ENCODE peak calls at places on chromosomes 5 and 9, in four cellular contexts. S is left ventricle myocardium inferior, M is suprapubic skin, V is A549. G is an unnamed sample.

GRCh38 chr5:122907238-122907637 is 61.8 kb downstream of the SNX24 start:
- DNase-seq in S (no peak), M (no peak), V (peak), G (no peak)

GRCh38 chr9:106860731-106861584 is 2.0 kb upstream of the ZNF462 start:
- DNase-seq in S (peak), M (no peak), V (no peak), G (peak)

GRCh38 chr5:4859489-4860211 is 280.5 kb upstream of the ADAMTS16 start:
- DNase-seq in S (no peak), M (no peak), V (no peak), G (no peak)

GRCh38 chr5:3104446-3105047 is 353.1 kb upstream of the IRX2 start:
- DNase-seq in S (no peak), M (no peak), V (no peak), G (no peak)

GRCh38 chr5:150333400-150333799 is 24.1 kb upstream of the TCOF1 start:
- DNase-seq in S (no peak), M (no peak), V (no peak), G (no peak)

GRCh38 chr9:27248702-27249101 is 48.2 kb downstream of the EQTN start:
- DNase-seq in S (no peak), M (no peak), V (no peak), G (no peak)

GRCh38 chr5:171175746-171176145 is 133.3 kb upstream of the TLX3 start:
- DNase-seq in S (no peak), M (no peak), V (no peak), G (no peak)

GRCh38 chr5:173670791-173671120 is 54.3 kb upstream of the BOD1 start:
- DNase-seq in S (peak), M (peak), V (no peak), G (no peak)

GRCh38 chr5:57779383-57780223 is 297.0 kb upstream of the ACTBL2 start:
- DNase-seq in S (peak), M (no peak), V (peak), G (peak)

GRCh38 chr5:156367602-156368001 is 40.6 kb downstream of the SGCD start:
- DNase-seq in S (no peak), M (no peak), V (no peak), G (no peak)

DNA sequence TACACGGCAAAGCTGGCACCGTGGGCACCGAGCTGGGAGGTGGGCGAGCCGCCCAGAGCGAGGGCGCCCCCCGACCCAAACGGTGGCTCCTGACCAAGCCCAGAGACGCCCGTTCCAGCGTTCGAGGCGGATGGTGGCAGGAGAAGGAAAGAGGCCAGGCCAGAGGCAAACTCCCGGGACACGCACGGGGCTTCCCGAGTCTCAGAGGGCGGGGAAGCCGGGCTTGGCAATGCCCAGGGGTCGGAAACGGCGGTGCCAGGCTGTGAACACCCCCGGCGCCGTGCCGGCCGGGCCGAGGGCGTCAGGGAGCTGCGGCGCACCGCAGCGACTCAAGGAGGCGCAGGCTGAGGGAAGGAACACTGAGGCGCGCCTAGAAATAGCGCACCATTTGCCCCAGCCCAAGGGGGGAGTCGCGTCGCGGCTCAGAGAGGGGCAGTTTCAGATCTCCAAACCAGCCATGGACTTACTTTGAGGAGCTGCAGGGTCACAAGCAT is 397 bp downstream of the SPRY4 start:
- DNase-seq in S (peak), M (no peak), V (peak), G (peak)
- TF ChIP-seq CTCF in S (peak), M (peak), V (no peak), G (peak)

GRCh38 chr9:5321058-5321457 is 16.5 kb upstream of the RLN2 start:
- DNase-seq in S (no peak), M (no peak), V (no peak), G (no peak)
- TF ChIP-seq CTCF in S (no peak), M (no peak), V (no peak), G (peak)

DNA sequence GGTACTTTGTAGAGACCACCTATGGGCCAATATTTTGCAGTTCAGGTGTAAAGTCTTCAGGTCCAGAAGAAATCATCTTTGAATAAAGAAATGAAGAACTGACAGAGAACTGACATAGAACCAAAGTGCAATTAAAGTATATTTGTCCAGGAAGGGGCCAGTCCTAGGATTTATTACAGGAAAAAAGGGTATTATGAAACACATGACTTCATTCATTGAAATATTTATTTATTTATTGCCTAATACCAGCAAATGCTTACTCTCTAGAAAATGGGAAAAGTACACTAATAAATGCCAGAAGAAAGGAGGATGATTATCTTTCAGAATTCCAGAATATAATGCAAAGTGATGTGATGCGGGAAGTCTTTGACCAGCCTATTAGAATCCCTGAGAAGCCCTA is 106.3 kb downstream of the EPB41L4A start:
- DNase-seq in S (no peak), M (no peak), V (no peak), G (no peak)
- TF ChIP-seq CTCF in S (no peak), M (no peak), V (no peak), G (no peak)

GRCh38 chr9:34869390-34869789 is 88.7 kb upstream of the PHF24 start:
- DNase-seq in S (no peak), M (no peak), V (no peak), G (no peak)
- TF ChIP-seq CTCF in S (peak), M (no peak), V (peak), G (peak)

GRCh38 chr9:129182625-129183494 is 4.8 kb upstream of the IER5L start:
- DNase-seq in S (no peak), M (no peak), V (peak), G (no peak)
- TF ChIP-seq CTCF in S (peak), M (peak), V (peak), G (peak)

DNA sequence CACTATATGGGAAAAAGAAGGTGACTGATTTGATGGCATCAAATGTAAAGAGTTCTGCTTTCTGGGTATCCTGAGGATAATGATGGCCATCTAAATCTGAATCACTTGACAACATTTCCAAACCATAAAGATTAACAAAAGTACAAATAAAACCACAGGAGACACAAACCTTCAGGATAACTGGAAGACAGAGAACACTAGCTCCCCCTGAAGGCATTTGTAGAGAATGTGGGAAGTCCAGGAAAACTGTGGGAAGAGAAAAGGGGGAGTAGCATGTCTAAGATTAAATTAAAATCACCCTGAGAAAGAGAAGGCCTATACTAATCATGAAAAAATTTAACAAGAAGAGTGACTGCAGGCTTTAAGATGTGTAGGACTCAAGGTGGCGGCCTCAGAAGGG is 116.2 kb downstream of the PRELID2 start:
- DNase-seq in S (no peak), M (no peak), V (peak), G (no peak)
- TF ChIP-seq CTCF in S (peak), M (no peak), V (peak), G (peak)

DNA sequence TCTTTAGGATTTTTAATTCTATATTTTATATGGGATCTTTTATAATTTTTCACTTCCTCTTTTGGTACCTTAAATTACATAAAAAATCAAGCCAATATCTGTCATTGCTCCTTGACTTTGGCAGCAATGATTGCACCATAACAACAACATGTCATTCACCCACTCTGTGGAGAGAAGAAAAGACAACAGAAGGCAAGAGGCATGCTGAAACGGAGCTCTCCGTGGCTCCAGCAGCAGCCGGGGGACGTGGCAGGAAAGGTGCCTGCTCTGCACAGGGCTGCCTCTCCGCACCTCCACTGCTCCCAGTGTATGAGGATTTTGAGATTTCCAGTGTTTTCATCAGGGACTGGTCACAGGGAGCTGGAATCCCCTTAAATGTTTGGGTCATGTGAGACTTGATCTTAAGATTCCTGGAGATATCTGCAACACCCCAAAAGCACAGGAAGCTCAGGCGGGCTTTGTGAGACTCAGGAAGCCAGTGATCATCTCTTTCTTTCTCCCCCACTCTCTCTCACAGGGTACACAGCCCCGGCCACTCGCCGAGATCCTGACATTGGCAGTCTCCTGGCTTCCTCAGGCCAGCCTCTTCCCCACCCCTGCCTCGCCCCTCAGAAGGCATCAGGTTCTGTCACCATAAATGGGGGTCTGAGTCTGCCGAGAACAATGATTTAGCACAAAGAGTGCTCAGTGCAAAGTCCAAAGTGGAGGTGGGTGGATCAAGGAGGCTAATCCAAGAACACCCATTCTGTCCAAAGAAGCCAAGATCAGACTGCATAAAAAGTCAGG is 74.6 kb downstream of the ACTL7B start:
- DNase-seq in S (no peak), M (no peak), V (no peak), G (no peak)
- TF ChIP-seq CTCF in S (no peak), M (no peak), V (no peak), G (no peak)

DNA sequence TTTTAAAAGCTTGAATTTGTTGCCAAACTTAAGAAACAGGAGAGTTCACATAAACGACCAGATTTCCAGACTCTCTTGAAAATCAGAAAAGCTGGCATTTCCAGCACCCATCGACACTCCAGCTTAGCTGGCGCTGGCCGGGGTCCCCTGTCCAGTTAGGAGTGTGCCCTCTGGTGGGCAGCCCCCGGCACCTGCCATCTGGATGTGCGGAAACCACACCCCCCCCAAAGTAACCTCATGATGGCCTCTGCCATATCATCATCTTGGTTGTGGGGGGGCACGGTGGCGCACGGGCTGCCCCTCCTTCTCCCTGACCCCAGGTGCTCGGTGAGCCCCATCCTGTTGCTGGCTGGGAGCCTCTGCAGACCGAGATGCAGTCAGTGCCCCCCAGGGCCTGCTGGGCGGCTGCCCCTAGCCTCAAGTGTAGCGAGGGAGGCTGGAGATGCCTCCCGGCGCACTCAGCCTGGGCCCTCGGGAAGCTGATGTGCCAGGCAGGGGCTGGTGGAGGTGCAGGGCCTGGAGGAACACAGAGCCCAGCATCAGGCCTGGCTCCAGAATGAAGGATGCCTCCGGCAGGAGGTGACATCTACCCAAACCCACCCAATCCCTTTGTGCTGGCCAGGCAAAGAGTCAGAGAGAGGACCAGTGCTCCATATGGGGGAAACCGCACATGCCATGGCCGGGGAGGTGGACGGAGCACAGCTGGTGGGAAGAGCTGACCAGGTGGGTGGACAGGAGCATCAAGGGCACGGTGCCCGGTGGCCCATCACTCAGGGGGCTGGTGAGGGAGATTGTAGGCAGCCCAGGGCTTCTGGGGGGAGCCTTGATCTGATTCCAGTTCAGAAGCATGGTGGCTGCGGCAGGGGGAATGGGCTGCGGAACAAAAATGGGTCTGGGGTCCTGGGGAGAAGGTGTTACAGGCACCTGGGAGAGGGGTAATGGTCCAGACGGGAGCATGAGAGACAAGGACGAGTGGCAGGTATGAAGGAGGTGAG is 70.6 kb downstream of the ADAMTS2 start:
- DNase-seq in S (no peak), M (no peak), V (no peak), G (no peak)
- TF ChIP-seq CTCF in S (no peak), M (no peak), V (no peak), G (no peak)

GRCh38 chr5:135465391-135466122 is 13.4 kb upstream of the TIFAB start:
- DNase-seq in S (no peak), M (peak), V (no peak), G (no peak)
- TF ChIP-seq CTCF in S (no peak), M (no peak), V (no peak), G (no peak)

GRCh38 chr9:81116340-81117207 is 572.8 kb downstream of the TLE1 start:
- DNase-seq in S (no peak), M (no peak), V (no peak), G (no peak)
- TF ChIP-seq CTCF in S (no peak), M (no peak), V (no peak), G (no peak)

G was measured in osteocyte.